ENCODE peak calls at places on chromosomes 16 and 17, in nine cellular contexts. F is ovary, X is stomach, N is A549, I is sigmoid colon, W is tibial nerve, C is K562, O is heart left ventricle, E is GM12892. G is an unnamed sample.

GRCh38 chr17:16439867-16440351 is 24.5 kb downstream of the TRPV2 start:
- DNase-seq in F (no peak), X (no peak), N (no peak), I (no peak), W (no peak), C (no peak), O (no peak), E (no peak), G (no peak)

GRCh38 chr16:20711277-20711911 is 13.9 kb upstream of the ACSM1 start:
- DNase-seq in F (no peak), X (no peak), N (no peak), I (peak; percentile 85), W (no peak), C (no peak), O (peak; percentile 29), E (no peak), G (no peak)

GRCh38 chr16:66473654-66474519 is 46.8 kb downstream of the BEAN1 start:
- DNase-seq in F (no peak), X (no peak), N (no peak), I (peak; percentile 57), W (no peak), C (no peak), O (no peak), E (no peak), G (no peak)

GRCh38 chr16:30844671-30845449 is 49.0 kb downstream of the BCL7C start:
- DNase-seq in F (peak; percentile 79), X (peak; percentile 70), N (peak; percentile 90), I (peak; percentile 82), W (peak; percentile 93), C (peak; percentile 87), O (peak; percentile 71), E (peak; percentile 70), G (peak; percentile 88)

GRCh38 chr16:70478912-70479341 is 24.5 kb downstream of the FCSK start:
- DNase-seq in F (no peak), X (no peak), N (no peak), I (no peak), W (no peak), C (no peak), O (peak; percentile 53), E (no peak), G (no peak)

GRCh38 chr16:9798474-9798873 is 383.8 kb downstream of the GRIN2A start:
- DNase-seq in F (no peak), X (no peak), N (no peak), I (no peak), W (no peak), C (no peak), O (peak; percentile 20), E (no peak), G (no peak)

GRCh38 chr17:7262192-7263070 is at the start of gene CLDN7:
- DNase-seq in F (no peak), X (peak; percentile 52), N (no peak), I (no peak), W (no peak), C (no peak), O (no peak), E (no peak), G (no peak)

GRCh38 chr17:4789701-4789950 is 862 bp downstream of the GLTPD2 start:
- DNase-seq in F (no peak), X (no peak), N (no peak), I (no peak), W (no peak), C (no peak), O (no peak), E (no peak), G (no peak)

GRCh38 chr17:1730345-1731193 is 6.1 kb downstream of the WDR81 start:
- DNase-seq in F (peak; percentile 97), X (peak; percentile 61), N (no peak), I (peak; percentile 95), W (peak; percentile 96), C (peak; percentile 85), O (peak; percentile 93), E (no peak), G (peak; percentile 87)

GRCh38 chr17:61393904-61394629 is 5.6 kb upstream of the TBX2 start:
- DNase-seq in F (no peak), X (no peak), N (no peak), I (no peak), W (no peak), C (no peak), O (no peak), E (no peak), G (no peak)
- TF ChIP-seq POLR2A in F (no peak), X (no peak), N (no peak), I (no peak), W (no peak), C (no peak), O (no peak), E (no peak), G (no peak)

DNA sequence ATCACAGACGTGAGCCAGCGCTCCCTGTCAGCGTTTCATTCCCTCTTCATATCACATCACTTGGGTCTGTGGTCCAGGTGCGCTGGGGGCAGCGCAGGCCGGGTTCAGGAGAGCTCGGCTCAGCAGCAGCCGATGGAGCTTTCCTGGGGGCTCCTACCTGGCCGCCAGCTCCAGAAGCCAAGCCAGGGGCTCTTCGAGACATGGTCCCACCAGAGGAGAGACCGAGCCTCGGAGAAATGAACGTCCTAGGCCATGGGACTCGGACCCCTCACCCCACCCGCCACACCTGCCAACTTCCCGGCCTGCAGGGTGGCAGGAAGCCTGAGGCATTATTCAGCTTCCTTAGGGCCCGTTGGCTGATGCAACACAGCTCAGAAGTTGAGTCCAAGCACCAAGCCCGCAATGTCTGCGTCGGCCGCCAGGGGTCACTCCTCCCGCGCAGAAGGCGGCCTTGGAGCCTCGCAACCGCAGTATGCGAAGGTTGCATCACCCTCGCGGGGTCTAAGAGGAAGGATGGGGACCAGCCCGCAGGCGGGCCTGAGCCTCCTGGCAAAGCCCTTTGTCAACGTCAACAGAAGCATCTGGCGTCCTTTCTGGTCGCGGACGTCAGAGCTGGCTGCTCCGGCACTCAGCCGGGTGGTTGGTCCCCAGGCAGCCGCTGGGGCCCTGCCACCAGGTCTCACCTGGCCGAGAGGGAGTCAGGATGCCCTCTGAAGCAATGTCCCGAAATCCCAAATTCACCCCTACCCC is 13.2 kb upstream of the KLHDC4 start:
- DNase-seq in F (peak; percentile 73), X (peak; percentile 94), N (peak; percentile 99), I (peak; percentile 95), W (peak; percentile 93), C (peak; percentile 79), O (peak; percentile 89), E (peak; percentile 75), G (peak; percentile 84)
- TF ChIP-seq POLR2A in F (no peak), X (no peak), N (no peak), I (no peak), W (no peak), C (no peak), O (no peak), E (peak; percentile 13), G (no peak)

GRCh38 chr16:11639008-11639562 is 29.2 kb upstream of the SNN start:
- DNase-seq in F (no peak), X (no peak), N (no peak), I (no peak), W (no peak), C (no peak), O (no peak), E (no peak), G (no peak)

GRCh38 chr16:11636172-11636721 is 32.0 kb upstream of the SNN start:
- DNase-seq in F (no peak), X (peak; percentile 79), N (no peak), I (no peak), W (no peak), C (no peak), O (no peak), E (no peak), G (no peak)

GRCh38 chr16:11637320-11637719 is 30.9 kb upstream of the SNN start:
- DNase-seq in F (no peak), X (no peak), N (no peak), I (no peak), W (no peak), C (no peak), O (no peak), E (no peak), G (no peak)

GRCh38 chr16:11635679-11636171 is 32.5 kb upstream of the SNN start:
- DNase-seq in F (no peak), X (no peak), N (no peak), I (no peak), W (no peak), C (no peak), O (no peak), E (no peak), G (no peak)

GRCh38 chr16:11639925-11640899 is 28.0 kb upstream of the SNN start:
- DNase-seq in F (peak; percentile 76), X (peak; percentile 73), N (peak; percentile 100), I (peak; percentile 93), W (peak; percentile 92), C (no peak), O (peak; percentile 92), E (no peak), G (peak; percentile 97)
- TF ChIP-seq POLR2A in F (peak; percentile 63), X (no peak), N (peak; percentile 43), I (no peak), W (peak; percentile 75), C (no peak), O (peak; percentile 36), E (no peak), G (no peak)

GRCh38 chr17:19306160-19307111 is 56.1 kb downstream of the B9D1 start:
- DNase-seq in F (no peak), X (peak; percentile 30), N (no peak), I (peak; percentile 66), W (no peak), C (no peak), O (no peak), E (no peak), G (no peak)
- TF ChIP-seq POLR2A in F (no peak), X (no peak), N (no peak), I (no peak), W (no peak), C (no peak), O (no peak), E (peak; percentile 53), G (no peak)

G was measured in adrenal gland.